ENCODE peak calls at places on chromosomes 7 and 10, in five cellular contexts. One of them, this sample, is unnamed.

GRCh38 chr10:11328264-11329054 is 283.0 kb downstream of the USP6NL start:
- DNase-seq in prostate gland: no peak
- DNase-seq in iris pigment epithelial cell: no peak
- DNase-seq in glutamatergic neuron: no peak
- DNase-seq in GM04504: no peak
- DNase-seq in this sample: no peak

GRCh38 chr10:114541081-114541833 is 116.8 kb downstream of the ABLIM1 start:
- DNase-seq in glutamatergic neuron: no peak
- DNase-seq in GM04504: peak
- DNase-seq in prostate gland: no peak
- DNase-seq in iris pigment epithelial cell: peak
- DNase-seq in this sample: peak

GRCh38 chr10:108112218-108112617 is 947.7 kb upstream of the SORCS1 start:
- DNase-seq in prostate gland: no peak
- DNase-seq in GM04504: no peak
- DNase-seq in iris pigment epithelial cell: no peak
- DNase-seq in glutamatergic neuron: no peak
- DNase-seq in this sample: no peak

GRCh38 chr7:25594122-25594521 is 365.8 kb upstream of the NPVF start:
- DNase-seq in iris pigment epithelial cell: no peak
- DNase-seq in prostate gland: no peak
- DNase-seq in glutamatergic neuron: no peak
- DNase-seq in GM04504: no peak
- DNase-seq in this sample: no peak

GRCh38 chr10:109975251-109975650 is 32.5 kb upstream of the ADD3 start:
- DNase-seq in iris pigment epithelial cell: no peak
- DNase-seq in prostate gland: no peak
- DNase-seq in glutamatergic neuron: no peak
- DNase-seq in GM04504: no peak
- DNase-seq in this sample: no peak

GRCh38 chr7:28623105-28623730 is 210.9 kb downstream of the CREB5 start:
- DNase-seq in prostate gland: no peak
- DNase-seq in glutamatergic neuron: no peak
- DNase-seq in GM04504: no peak
- DNase-seq in iris pigment epithelial cell: peak
- DNase-seq in this sample: peak

GRCh38 chr10:93894516-93895378 is 969 bp downstream of the SLC35G1 start:
- DNase-seq in GM04504: no peak
- DNase-seq in iris pigment epithelial cell: peak
- DNase-seq in prostate gland: no peak
- DNase-seq in glutamatergic neuron: no peak
- DNase-seq in this sample: peak

GRCh38 chr10:98107644-98108430 is 26.6 kb upstream of the R3HCC1L start:
- DNase-seq in glutamatergic neuron: no peak
- DNase-seq in GM04504: no peak
- DNase-seq in prostate gland: no peak
- DNase-seq in iris pigment epithelial cell: no peak
- DNase-seq in this sample: no peak

GRCh38 chr10:78614744-78615143 is 454.0 kb upstream of the ZMIZ1 start:
- DNase-seq in iris pigment epithelial cell: no peak
- DNase-seq in glutamatergic neuron: no peak
- DNase-seq in prostate gland: no peak
- DNase-seq in GM04504: no peak
- DNase-seq in this sample: no peak

GRCh38 chr10:93701903-93702277 is 502 bp downstream of the FRA10AC1 start:
- DNase-seq in prostate gland: peak
- DNase-seq in GM04504: peak
- DNase-seq in glutamatergic neuron: no peak
- DNase-seq in iris pigment epithelial cell: peak
- DNase-seq in this sample: peak

GRCh38 chr10:51269816-51270215 is 195.5 kb downstream of the PRKG1 start:
- DNase-seq in GM04504: no peak
- DNase-seq in glutamatergic neuron: no peak
- DNase-seq in prostate gland: no peak
- DNase-seq in iris pigment epithelial cell: peak
- DNase-seq in this sample: peak

GRCh38 chr10:110408203-110408871 is 89.4 kb upstream of the DUSP5 start:
- DNase-seq in GM04504: no peak
- DNase-seq in glutamatergic neuron: no peak
- DNase-seq in iris pigment epithelial cell: peak
- DNase-seq in prostate gland: no peak
- DNase-seq in this sample: peak

GRCh38 chr10:101828734-101829551 is 10.7 kb upstream of the OGA start:
- DNase-seq in iris pigment epithelial cell: no peak
- DNase-seq in prostate gland: no peak
- DNase-seq in glutamatergic neuron: no peak
- DNase-seq in GM04504: no peak
- DNase-seq in this sample: no peak

This sample was measured in EL.